ENCODE peak calls at places on chromosomes 13 and 19, in four cellular contexts. One of them, this sample, is unnamed. For H3K4me1, the result is how much of the 10 kb centered on the place peaks cover.

GRCh38 chr19:17847538-17848366 is at the start of gene JAK3:
- DNase-seq in gastrocnemius medialis: no peak
- DNase-seq in A549: no peak
- DNase-seq in GM23338: peak
- DNase-seq in this sample: no peak

GRCh38 chr13:24178847-24179845 is 18.6 kb downstream of the SPATA13 start:
- DNase-seq in gastrocnemius medialis: no peak
- DNase-seq in A549: no peak
- DNase-seq in GM23338: no peak
- DNase-seq in this sample: no peak

GRCh38 chr19:46726551-46726950 is 9.6 kb upstream of the PRKD2 start:
- DNase-seq in gastrocnemius medialis: no peak
- DNase-seq in A549: no peak
- DNase-seq in GM23338: no peak
- DNase-seq in this sample: no peak

GRCh38 chr19:35793381-35794165 is 18.2 kb downstream of the ARHGAP33 start:
- DNase-seq in gastrocnemius medialis: no peak
- DNase-seq in A549: peak
- DNase-seq in GM23338: no peak
- DNase-seq in this sample: no peak

GRCh38 chr19:46475976-46476375 is 4.6 kb upstream of the PNMA8A start:
- DNase-seq in gastrocnemius medialis: no peak
- DNase-seq in A549: no peak
- DNase-seq in GM23338: no peak
- DNase-seq in this sample: no peak

GRCh38 chr19:23785982-23786381 is 27.3 kb upstream of the ZNF681 start:
- DNase-seq in gastrocnemius medialis: no peak
- DNase-seq in A549: no peak
- DNase-seq in GM23338: no peak
- DNase-seq in this sample: no peak

GRCh38 chr13:110248449-110249143 is 58.4 kb downstream of the COL4A1 start:
- DNase-seq in gastrocnemius medialis: no peak
- DNase-seq in A549: no peak
- DNase-seq in GM23338: no peak
- DNase-seq in this sample: no peak

GRCh38 chr13:97559981-97560380 is 126.0 kb downstream of the RAP2A start:
- DNase-seq in gastrocnemius medialis: no peak
- DNase-seq in A549: no peak
- DNase-seq in GM23338: no peak
- DNase-seq in this sample: no peak

GRCh38 chr19:42850981-42851717 is 28.4 kb downstream of the PSG1 start:
- DNase-seq in gastrocnemius medialis: peak
- DNase-seq in A549: peak
- DNase-seq in GM23338: no peak
- DNase-seq in this sample: peak

GRCh38 chr19:35000647-35001501 is 751 bp downstream of the GRAMD1A start:
- DNase-seq in gastrocnemius medialis: no peak
- DNase-seq in A549: peak
- DNase-seq in GM23338: peak
- DNase-seq in this sample: no peak

GRCh38 chr13:45178349-45179142 is 22.3 kb downstream of the KCTD4 start:
- DNase-seq in gastrocnemius medialis: no peak
- DNase-seq in A549: no peak
- DNase-seq in GM23338: no peak
- DNase-seq in this sample: no peak

GRCh38 chr13:72506706-72507105 is 220.7 kb downstream of the MZT1 start:
- DNase-seq in gastrocnemius medialis: no peak
- DNase-seq in A549: no peak
- DNase-seq in GM23338: no peak
- DNase-seq in this sample: no peak

GRCh38 chr19:16336571-16336970 is 11.9 kb downstream of the KLF2 start:
- DNase-seq in gastrocnemius medialis: no peak
- DNase-seq in A549: no peak
- DNase-seq in GM23338: no peak
- DNase-seq in this sample: no peak

GRCh38 chr19:14413355-14413754 is 5.8 kb downstream of the DDX39A start:
- DNase-seq in gastrocnemius medialis: no peak
- DNase-seq in A549: no peak
- DNase-seq in GM23338: no peak
- DNase-seq in this sample: no peak
- H3K4me1 ChIP-seq in gastrocnemius medialis: under half
- H3K4me1 ChIP-seq in A549: under half
- H3K4me1 ChIP-seq in GM23338: under half
- H3K4me1 ChIP-seq in this sample: under half

GRCh38 chr13:30863796-30864195 is 42.3 kb upstream of the MEDAG start:
- DNase-seq in gastrocnemius medialis: no peak
- DNase-seq in A549: no peak
- DNase-seq in GM23338: peak
- DNase-seq in this sample: no peak

GRCh38 chr13:30863231-30863630 is 42.8 kb upstream of the MEDAG start:
- DNase-seq in gastrocnemius medialis: no peak
- DNase-seq in A549: no peak
- DNase-seq in GM23338: peak
- DNase-seq in this sample: no peak

GRCh38 chr13:30861836-30862467 is 44.1 kb upstream of the MEDAG start:
- DNase-seq in gastrocnemius medialis: no peak
- DNase-seq in A549: no peak
- DNase-seq in GM23338: no peak
- DNase-seq in this sample: no peak

GRCh38 chr13:30861163-30861562 is 44.9 kb upstream of the MEDAG start:
- DNase-seq in gastrocnemius medialis: no peak
- DNase-seq in A549: no peak
- DNase-seq in GM23338: no peak
- DNase-seq in this sample: no peak

DNA sequence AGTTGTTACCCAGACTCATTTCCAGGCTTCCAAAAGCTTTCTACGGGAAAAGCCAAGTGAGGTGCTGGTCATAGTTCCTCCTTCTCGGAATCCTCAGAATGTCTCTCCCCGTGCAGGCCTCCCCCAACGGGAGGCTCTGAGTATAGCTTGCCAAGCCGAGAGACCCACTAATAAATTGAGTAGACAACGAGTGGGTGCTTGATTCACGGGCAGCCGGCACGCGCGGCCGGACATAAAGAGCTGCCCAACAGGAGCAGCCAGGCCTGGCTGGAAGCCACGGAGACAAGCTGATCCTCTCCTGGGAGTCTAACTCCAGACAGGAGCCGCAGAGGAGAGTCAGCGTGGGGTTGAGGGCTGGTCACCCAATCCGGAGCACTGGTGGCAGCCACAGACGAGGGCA is 43.4 kb upstream of the MEDAG start:
- DNase-seq in gastrocnemius medialis: peak
- DNase-seq in A549: no peak
- DNase-seq in GM23338: peak
- DNase-seq in this sample: peak
- TF ChIP-seq CTCF in gastrocnemius medialis: no peak
- TF ChIP-seq CTCF in A549: no peak
- TF ChIP-seq CTCF in GM23338: no peak
- TF ChIP-seq CTCF in this sample: no peak

GRCh38 chr13:89816404-89816803 is 1531.1 kb upstream of the MIR17HG start:
- DNase-seq in gastrocnemius medialis: no peak
- DNase-seq in A549: no peak
- DNase-seq in GM23338: no peak
- DNase-seq in this sample: no peak

DNA sequence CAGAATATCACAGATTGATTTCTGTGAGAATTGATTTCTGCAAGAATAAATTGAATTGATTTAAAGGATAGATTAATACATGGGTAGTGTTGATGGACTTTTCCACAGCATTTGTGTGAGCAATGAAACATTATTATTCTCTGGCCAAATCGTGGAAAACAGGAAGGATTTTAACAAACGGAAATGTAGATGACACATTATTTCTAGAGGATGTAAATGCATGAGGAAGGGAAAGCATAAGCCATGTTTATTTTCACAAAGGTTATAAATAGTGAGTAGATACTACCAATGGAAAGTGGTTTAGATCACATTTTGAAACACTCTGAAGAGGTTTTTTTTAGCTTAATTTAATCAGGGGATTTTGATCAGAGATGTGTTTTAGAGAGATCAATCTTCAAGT is 1534.6 kb upstream of the MIR17HG start:
- DNase-seq in gastrocnemius medialis: no peak
- DNase-seq in A549: no peak
- DNase-seq in GM23338: no peak
- DNase-seq in this sample: no peak
- H3K4me1 ChIP-seq in gastrocnemius medialis: under half
- H3K4me1 ChIP-seq in A549: under half
- H3K4me1 ChIP-seq in GM23338: under half
- H3K4me1 ChIP-seq in this sample: under half

DNA sequence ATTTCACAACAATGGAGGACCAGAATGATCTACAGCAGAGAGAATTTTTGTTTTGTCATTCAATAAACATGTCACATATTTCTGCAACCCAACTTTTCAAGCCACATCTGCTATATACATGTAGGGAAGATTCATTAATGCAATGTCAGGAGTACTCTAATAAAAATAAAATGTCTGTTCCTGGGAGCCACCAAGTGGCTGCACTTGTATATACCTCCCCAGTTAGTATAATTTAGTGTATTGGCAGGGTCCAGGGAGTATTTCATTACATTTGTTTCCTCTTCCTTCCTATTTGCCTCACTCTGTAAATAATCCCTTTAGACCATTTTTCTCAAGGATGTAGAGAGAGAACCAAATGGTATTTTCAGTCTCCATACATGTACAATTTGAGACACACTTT is 1169.0 kb downstream of the DIAPH3 start:
- DNase-seq in gastrocnemius medialis: no peak
- DNase-seq in A549: no peak
- DNase-seq in GM23338: peak
- DNase-seq in this sample: no peak
- TF ChIP-seq CTCF in gastrocnemius medialis: no peak
- TF ChIP-seq CTCF in A549: no peak
- TF ChIP-seq CTCF in GM23338: peak
- TF ChIP-seq CTCF in this sample: no peak

DNA sequence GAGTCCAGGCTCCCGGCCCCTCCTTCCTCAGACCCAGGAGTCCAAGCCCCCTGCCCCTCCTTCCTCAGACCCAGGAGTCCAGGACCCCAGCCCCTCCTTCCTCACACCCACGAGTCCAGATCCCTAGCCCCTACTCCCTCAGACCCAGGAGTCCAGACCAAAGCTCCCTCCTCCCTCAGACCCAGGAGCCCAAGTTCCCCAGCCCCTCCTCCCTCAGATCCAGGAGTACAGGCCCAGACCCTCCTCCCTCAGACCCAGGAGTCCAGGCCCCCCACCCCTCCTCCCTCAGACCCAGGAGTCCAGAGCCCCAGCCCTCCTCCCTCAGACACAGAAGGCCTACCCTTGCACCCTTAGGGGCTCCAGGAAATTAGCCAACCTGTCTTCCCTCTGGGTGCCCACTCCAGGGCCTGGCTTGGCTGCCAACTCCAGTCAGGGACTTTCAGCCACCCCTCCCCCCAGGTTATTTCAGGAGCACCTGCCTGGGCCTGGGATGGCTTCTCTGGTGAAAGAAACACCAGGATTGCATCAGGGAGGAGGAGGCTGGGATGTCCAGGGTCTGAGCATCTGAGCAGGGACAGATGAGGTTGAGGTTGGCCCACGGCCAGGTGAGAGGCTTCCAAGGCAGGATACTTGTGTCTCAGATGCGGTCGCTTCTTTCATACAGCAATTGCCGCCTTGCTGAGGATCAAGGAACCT is at the start of gene FGF21:
- DNase-seq in gastrocnemius medialis: peak
- DNase-seq in A549: no peak
- DNase-seq in GM23338: peak
- DNase-seq in this sample: no peak
- H3K4me1 ChIP-seq in gastrocnemius medialis: under half
- H3K4me1 ChIP-seq in A549: under half
- H3K4me1 ChIP-seq in GM23338: under half
- H3K4me1 ChIP-seq in this sample: under half

GRCh38 chr13:94427313-94427712 is 52.2 kb downstream of the DCT start:
- DNase-seq in gastrocnemius medialis: no peak
- DNase-seq in A549: no peak
- DNase-seq in GM23338: no peak
- DNase-seq in this sample: no peak

GRCh38 chr13:94435604-94436226 is 43.8 kb downstream of the DCT start:
- DNase-seq in gastrocnemius medialis: no peak
- DNase-seq in A549: peak
- DNase-seq in GM23338: peak
- DNase-seq in this sample: no peak

GRCh38 chr13:94431987-94432386 is 47.5 kb downstream of the DCT start:
- DNase-seq in gastrocnemius medialis: no peak
- DNase-seq in A549: no peak
- DNase-seq in GM23338: no peak
- DNase-seq in this sample: no peak

GRCh38 chr13:94433055-94433947 is 46.2 kb downstream of the DCT start:
- DNase-seq in gastrocnemius medialis: no peak
- DNase-seq in A549: no peak
- DNase-seq in GM23338: peak
- DNase-seq in this sample: no peak

DNA sequence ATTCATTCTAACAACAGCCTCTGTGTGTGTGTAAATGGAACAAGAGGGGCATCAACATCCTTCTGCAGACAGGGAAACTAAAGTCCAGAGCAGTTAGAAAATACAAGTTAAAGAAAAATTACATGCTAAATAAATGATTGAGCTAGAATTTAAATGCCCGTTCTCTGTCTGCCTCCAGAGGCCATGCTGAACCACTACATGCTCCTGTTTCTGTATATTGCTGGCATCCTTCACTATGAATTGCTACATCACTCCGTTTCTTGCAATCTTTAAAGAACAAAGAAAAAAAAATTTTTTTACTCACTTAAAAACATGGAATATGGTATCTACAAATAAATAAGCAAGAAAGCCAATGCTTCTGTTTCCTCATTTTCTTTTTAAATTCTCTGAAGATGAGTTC is 47.9 kb downstream of the DCT start:
- DNase-seq in gastrocnemius medialis: no peak
- DNase-seq in A549: no peak
- DNase-seq in GM23338: no peak
- DNase-seq in this sample: no peak
- TF ChIP-seq CTCF in gastrocnemius medialis: no peak
- TF ChIP-seq CTCF in A549: no peak
- TF ChIP-seq CTCF in GM23338: peak
- TF ChIP-seq CTCF in this sample: no peak

GRCh38 chr19:49498475-49498874 is 2.2 kb downstream of the RPS11 start:
- DNase-seq in gastrocnemius medialis: no peak
- DNase-seq in A549: no peak
- DNase-seq in GM23338: no peak
- DNase-seq in this sample: no peak

GRCh38 chr19:49499030-49499670 is 2.9 kb downstream of the RPS11 start:
- DNase-seq in gastrocnemius medialis: no peak
- DNase-seq in A549: no peak
- DNase-seq in GM23338: no peak
- DNase-seq in this sample: no peak

GRCh38 chr19:49497047-49497789 is 984 bp downstream of the RPS11 start:
- DNase-seq in gastrocnemius medialis: peak
- DNase-seq in A549: peak
- DNase-seq in GM23338: peak
- DNase-seq in this sample: no peak

GRCh38 chr19:49497790-49498106 is 1.5 kb downstream of the RPS11 start:
- DNase-seq in gastrocnemius medialis: no peak
- DNase-seq in A549: no peak
- DNase-seq in GM23338: no peak
- DNase-seq in this sample: no peak

GRCh38 chr19:49496574-49497008 is 357 bp downstream of the RPS11 start:
- DNase-seq in gastrocnemius medialis: no peak
- DNase-seq in A549: no peak
- DNase-seq in GM23338: no peak
- DNase-seq in this sample: no peak
- H3K4me1 ChIP-seq in gastrocnemius medialis: under half
- H3K4me1 ChIP-seq in A549: under half
- H3K4me1 ChIP-seq in GM23338: under half
- H3K4me1 ChIP-seq in this sample: under half

GRCh38 chr13:111539791-111540446 is 219.5 kb downstream of the TEX29 start:
- DNase-seq in gastrocnemius medialis: no peak
- DNase-seq in A549: no peak
- DNase-seq in GM23338: peak
- DNase-seq in this sample: no peak
- TF ChIP-seq CTCF in gastrocnemius medialis: no peak
- TF ChIP-seq CTCF in A549: no peak
- TF ChIP-seq CTCF in GM23338: peak
- TF ChIP-seq CTCF in this sample: no peak